ENCODE peak calls at places on chromosomes 13 and 19, in ten cellular contexts. U is CD4-positive, alpha-beta T cell; X is H9; C is lung; P is body of pancreas; G is tibial nerve; I is astrocyte of the spinal cord; B is PC-3; M is Calu3; D is glutamatergic neuron. T is an unnamed sample.

GRCh38 chr13:23637813-23638212 is 67.6 kb downstream of the TNFRSF19 start:
- DNase-seq in B (no peak), C (no peak), G (no peak), M (no peak), P (no peak), D (peak), U (no peak), I (no peak), X (no peak), T (no peak)

GRCh38 chr13:27770809-27771208 is 21.5 kb upstream of the GSX1 start:
- DNase-seq in I (no peak), C (no peak), M (peak), P (peak), U (no peak), B (peak), D (peak), X (peak), G (no peak), T (no peak)

GRCh38 chr13:60221581-60221980 is 57.9 kb upstream of the DIAPH3 start:
- DNase-seq in C (no peak), B (no peak), G (no peak), U (no peak), X (no peak), I (no peak), M (no peak), P (no peak), D (no peak), T (no peak)

GRCh38 chr19:41941410-41942202 is 13.4 kb upstream of the ERFL start:
- DNase-seq in I (no peak), P (no peak), M (no peak), D (no peak), G (no peak), B (no peak), C (no peak), X (no peak), U (no peak), T (no peak)

GRCh38 chr13:113754242-113754641 is 4.8 kb upstream of the TMEM255B start:
- DNase-seq in D (no peak), M (no peak), G (no peak), I (no peak), C (no peak), B (no peak), P (no peak), U (no peak), X (no peak), T (no peak)

GRCh38 chr13:44101347-44102083 is 221.8 kb downstream of the LACC1 start:
- DNase-seq in P (no peak), D (no peak), M (no peak), I (no peak), C (no peak), X (no peak), B (no peak), U (no peak), G (no peak), T (no peak)

GRCh38 chr19:47435883-47436417 is 16.6 kb upstream of the MEIS3 start:
- DNase-seq in B (no peak), D (no peak), U (no peak), C (no peak), I (no peak), G (no peak), M (no peak), P (no peak), X (no peak), T (no peak)

GRCh38 chr13:106277483-106278154 is 257.8 kb downstream of the EFNB2 start:
- DNase-seq in B (no peak), U (no peak), I (no peak), P (no peak), D (no peak), M (no peak), X (no peak), C (no peak), G (no peak), T (no peak)

GRCh38 chr19:40962460-40962961 is 28.6 kb upstream of the CYP2B6 start:
- DNase-seq in C (no peak), P (no peak), B (peak), I (peak), U (no peak), G (no peak), M (peak), D (no peak), X (no peak), T (no peak)

GRCh38 chr19:58577581-58578429 is 4.7 kb upstream of the MZF1 start:
- DNase-seq in C (no peak), X (no peak), D (no peak), I (no peak), M (no peak), G (no peak), P (no peak), B (no peak), U (no peak), T (no peak)

GRCh38 chr13:28611654-28612131 is 47.2 kb upstream of the POMP start:
- DNase-seq in U (no peak), P (no peak), D (no peak), B (no peak), G (no peak), C (no peak), M (no peak), X (no peak), I (no peak), T (no peak)

GRCh38 chr13:45300190-45300985 is 40.6 kb downstream of the TPT1 start:
- DNase-seq in B (no peak), P (no peak), X (no peak), G (no peak), C (no peak), I (no peak), D (no peak), U (no peak), M (no peak), T (no peak)

GRCh38 chr19:51161266-51161665 is 19.2 kb downstream of the SIGLEC7 start:
- DNase-seq in C (no peak), B (no peak), D (no peak), M (no peak), I (no peak), G (no peak), U (no peak), X (no peak), P (no peak), T (no peak)

GRCh38 chr13:49356224-49356623 is 87.6 kb downstream of the CAB39L start:
- DNase-seq in P (no peak), U (no peak), M (no peak), G (no peak), X (no peak), B (peak), C (no peak), I (peak), D (no peak), T (no peak)

GRCh38 chr13:28557725-28558124 is 62.8 kb upstream of the FLT1 start:
- DNase-seq in U (no peak), X (no peak), G (no peak), I (no peak), C (no peak), B (no peak), D (no peak), P (no peak), M (no peak), T (no peak)

GRCh38 chr13:96677029-96677428 is 317.2 kb downstream of the OXGR1 start:
- DNase-seq in M (no peak), B (no peak), G (no peak), X (no peak), D (no peak), U (no peak), I (no peak), P (no peak), C (no peak), T (no peak)

GRCh38 chr13:108925070-108925469 is 295.7 kb downstream of the MYO16 start:
- DNase-seq in P (no peak), C (no peak), G (no peak), D (no peak), I (no peak), U (no peak), X (no peak), M (no peak), B (no peak), T (no peak)

GRCh38 chr13:40665754-40666057 is 735 bp downstream of the FOXO1 start:
- DNase-seq in M (no peak), I (no peak), P (no peak), B (peak), U (peak), G (no peak), D (peak), X (no peak), C (no peak), T (peak)

GRCh38 chr13:40549500-40550094 is 116.8 kb downstream of the FOXO1 start:
- DNase-seq in C (no peak), X (no peak), D (no peak), P (no peak), U (no peak), I (peak), G (no peak), B (no peak), M (no peak), T (no peak)

GRCh38 chr19:35436477-35437141 is 11.4 kb upstream of the FFAR2 start:
- DNase-seq in G (peak), D (no peak), X (no peak), B (peak), M (peak), I (no peak), U (no peak), C (no peak), P (peak), T (no peak)

GRCh38 chr13:98918771-98919170 is 59.1 kb downstream of the DOCK9 start:
- DNase-seq in X (no peak), G (no peak), D (no peak), M (no peak), I (no peak), C (no peak), B (no peak), U (no peak), P (no peak), T (no peak)

GRCh38 chr19:14375055-14375581 is 6.1 kb upstream of the ADGRE5 start:
- DNase-seq in P (peak), C (peak), U (peak), D (no peak), I (no peak), G (no peak), X (no peak), B (no peak), M (no peak), T (no peak)

GRCh38 chr19:32196690-32197420 is 148.6 kb upstream of the ZNF507 start:
- DNase-seq in D (no peak), G (no peak), U (no peak), P (no peak), I (no peak), B (no peak), M (no peak), C (no peak), X (no peak), T (no peak)

GRCh38 chr13:41050041-41050440 is 11.3 kb upstream of the WBP4 start:
- DNase-seq in I (no peak), G (no peak), X (no peak), B (no peak), C (no peak), P (no peak), U (no peak), M (no peak), D (no peak), T (no peak)

GRCh38 chr19:17020823-17021222 is 5.8 kb downstream of the CPAMD8 start:
- DNase-seq in D (no peak), B (peak), M (no peak), I (no peak), X (no peak), U (no peak), C (no peak), P (no peak), G (no peak), T (no peak)

GRCh38 chr19:56120002-56120370 is 1.1 kb downstream of the ZNF787 start:
- DNase-seq in P (no peak), G (no peak), B (no peak), I (no peak), M (no peak), X (no peak), U (no peak), C (no peak), D (no peak), T (no peak)

GRCh38 chr19:47000373-47000772 is 19.3 kb upstream of the NPAS1 start:
- DNase-seq in G (no peak), I (no peak), P (no peak), C (no peak), X (no peak), B (no peak), M (no peak), D (no peak), U (no peak), T (no peak)

GRCh38 chr13:26186141-26186870 is 35.8 kb downstream of the RNF6 start:
- DNase-seq in U (peak), D (peak), X (peak), G (peak), C (peak), M (peak), P (peak), I (peak), B (peak), T (peak)

GRCh38 chr19:54523403-54523802 is 20.8 kb downstream of the LAIR2 start:
- DNase-seq in B (peak), M (no peak), I (no peak), P (no peak), C (no peak), D (no peak), X (no peak), U (no peak), G (no peak), T (no peak)

DNA sequence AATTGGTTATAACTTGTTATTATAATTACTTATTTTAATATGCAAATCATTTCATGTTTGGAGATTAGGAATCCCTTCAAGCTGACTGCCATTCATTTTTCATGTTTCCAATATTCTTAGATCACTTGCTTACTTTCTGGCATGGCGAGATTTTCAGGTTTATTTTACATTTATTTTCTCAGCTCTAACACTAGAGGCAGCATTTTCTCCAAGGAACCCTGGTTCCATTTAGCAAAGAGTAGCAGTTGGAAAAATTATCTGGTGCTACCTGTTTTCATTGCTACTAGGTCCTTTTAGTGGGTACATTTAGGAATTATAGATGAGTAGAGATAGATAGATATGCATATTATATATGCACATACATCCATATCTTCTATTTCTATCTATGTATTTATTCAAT is 90.9 kb upstream of the TRPC4 start:
- DNase-seq in B (peak), D (no peak), M (no peak), G (no peak), U (no peak), C (no peak), P (no peak), I (peak), X (no peak), T (no peak)
- TF ChIP-seq CTCF in B (peak), D (peak), M (no peak), G (no peak), U (no peak), C (no peak), P (no peak), I (peak), X (peak), T (peak)

DNA sequence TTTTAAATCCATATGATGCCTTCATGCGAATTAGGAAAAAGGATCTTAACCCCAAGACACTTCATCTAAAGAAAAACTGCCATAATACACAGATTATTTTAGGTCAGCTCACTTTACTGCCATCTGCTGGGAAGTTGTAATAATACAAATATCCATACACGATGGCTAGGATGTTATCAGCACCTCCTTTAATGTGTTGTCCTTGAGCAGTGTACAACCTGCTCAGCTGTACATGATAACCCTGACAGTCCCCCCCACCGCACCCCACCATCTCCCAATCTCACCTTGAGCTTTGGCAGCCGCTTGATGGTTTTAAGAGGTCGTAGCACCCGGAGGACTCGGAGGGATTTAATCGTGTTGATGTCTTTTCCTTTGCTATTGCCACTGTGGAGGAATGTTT is 112.2 kb downstream of the IER2 start:
- DNase-seq in B (peak), D (no peak), U (no peak), I (peak), P (no peak), M (no peak), G (no peak), X (no peak), C (no peak), T (no peak)
- TF ChIP-seq CTCF in B (peak), D (peak), U (peak), I (peak), P (peak), M (no peak), G (peak), X (peak), C (peak), T (peak)

GRCh38 chr13:46315491-46316075 is 71.5 kb downstream of the RUBCNL start:
- DNase-seq in M (no peak), P (no peak), U (no peak), G (no peak), X (no peak), C (no peak), I (no peak), B (no peak), D (no peak), T (no peak)

GRCh38 chr13:46314587-46314986 is 72.5 kb downstream of the RUBCNL start:
- DNase-seq in G (no peak), M (no peak), C (no peak), U (no peak), X (no peak), I (no peak), P (no peak), D (no peak), B (no peak), T (no peak)

GRCh38 chr13:46313441-46314257 is 73.4 kb downstream of the RUBCNL start:
- DNase-seq in G (no peak), X (no peak), D (no peak), B (no peak), C (no peak), I (no peak), P (no peak), U (no peak), M (no peak), T (no peak)

GRCh38 chr13:46315036-46315435 is 72.0 kb downstream of the RUBCNL start:
- DNase-seq in U (no peak), D (no peak), P (no peak), X (no peak), M (no peak), G (no peak), B (no peak), I (no peak), C (no peak), T (no peak)

GRCh38 chr13:46317120-46317519 is 69.9 kb downstream of the RUBCNL start:
- DNase-seq in D (no peak), B (no peak), G (no peak), C (no peak), I (peak), M (no peak), P (no peak), U (no peak), X (no peak), T (no peak)
- TF ChIP-seq CTCF in D (no peak), B (peak), G (no peak), C (no peak), I (peak), M (no peak), P (no peak), U (no peak), X (no peak), T (no peak)

DNA sequence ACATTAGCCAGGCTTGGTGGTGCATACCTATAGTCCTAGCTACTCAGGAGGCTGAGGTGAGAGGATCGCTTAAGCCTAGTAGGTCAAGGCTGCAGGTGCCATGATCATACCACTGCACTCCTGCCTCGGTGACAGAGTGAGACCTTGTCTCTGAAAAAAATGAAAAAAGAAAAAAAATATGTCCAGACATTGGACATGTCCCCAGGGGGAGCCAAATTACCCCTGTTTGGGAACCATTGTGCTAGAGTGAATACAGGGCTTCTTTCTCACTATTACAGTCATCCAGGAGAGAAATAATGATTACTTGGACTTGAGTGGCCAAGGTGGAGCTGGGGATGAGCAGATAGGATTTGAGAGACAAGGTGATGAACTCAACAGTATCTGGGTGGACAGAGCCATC is 52.9 kb upstream of the ABCC4 start:
- DNase-seq in P (no peak), D (no peak), C (no peak), B (no peak), I (no peak), X (no peak), M (no peak), U (no peak), G (no peak), T (no peak)
- TF ChIP-seq CTCF in P (no peak), D (no peak), C (no peak), B (no peak), I (no peak), X (no peak), M (no peak), U (no peak), G (no peak), T (no peak)

GRCh38 chr19:45687599-45687998 is 4.2 kb downstream of the SNRPD2 start:
- DNase-seq in I (no peak), C (no peak), G (no peak), X (no peak), P (no peak), U (no peak), D (no peak), B (no peak), M (no peak), T (no peak)
- TF ChIP-seq CTCF in I (no peak), C (no peak), G (no peak), X (no peak), P (no peak), U (no peak), D (no peak), B (no peak), M (no peak), T (no peak)

DNA sequence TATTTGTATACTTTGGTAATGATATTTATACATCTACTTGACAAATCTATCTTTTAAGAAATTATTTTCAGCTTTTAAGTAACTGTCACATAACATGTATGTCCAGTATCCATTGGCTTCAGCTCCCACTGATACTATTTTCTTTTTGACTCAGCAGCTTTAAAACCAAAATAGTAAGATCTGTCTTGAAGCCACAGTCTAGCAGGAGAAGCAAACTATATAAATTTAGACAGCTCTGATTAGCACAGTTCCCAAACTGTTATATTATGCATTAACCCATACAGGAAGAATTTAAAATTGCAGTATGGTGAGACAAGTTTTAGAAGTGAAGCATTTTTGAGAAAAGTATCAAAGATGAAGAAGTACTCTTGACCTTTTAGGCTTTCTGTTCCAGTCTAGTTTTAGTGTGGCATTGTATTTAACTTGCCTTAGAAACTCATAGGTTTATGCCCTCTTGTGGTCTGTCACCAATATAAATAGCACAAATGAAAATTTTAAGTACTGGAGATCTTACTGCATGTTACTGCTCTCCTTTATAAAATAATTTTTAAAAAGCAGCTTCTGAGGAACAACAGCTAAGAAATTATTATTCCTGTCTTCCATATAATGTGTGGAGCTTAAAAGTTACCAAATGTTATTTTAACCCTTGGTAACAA is 24.7 kb downstream of the URI1 start:
- DNase-seq in C (no peak), X (no peak), M (no peak), I (peak), U (no peak), B (peak), P (no peak), D (no peak), G (no peak), T (no peak)
- TF ChIP-seq CTCF in C (no peak), X (peak), M (no peak), I (peak), U (peak), B (peak), P (peak), D (peak), G (no peak), T (no peak)

GRCh38 chr13:42715909-42716308 is 65.5 kb upstream of the FAM216B start:
- DNase-seq in C (no peak), G (no peak), B (no peak), I (no peak), X (no peak), U (no peak), M (no peak), D (no peak), P (no peak), T (no peak)
- TF ChIP-seq CTCF in C (no peak), G (no peak), B (no peak), I (no peak), X (no peak), U (no peak), M (no peak), D (no peak), P (no peak), T (no peak)

GRCh38 chr19:44570984-44571684 is 41.7 kb upstream of the CEACAM20 start:
- DNase-seq in C (peak), P (peak), I (peak), D (peak), U (peak), B (peak), M (peak), X (peak), G (peak), T (peak)
- TF ChIP-seq CTCF in C (peak), P (peak), I (peak), D (peak), U (peak), B (peak), M (peak), X (peak), G (peak), T (peak)